ENCODE peak calls at places on chromosomes 16 and 17, in seven cellular contexts. L, M, C, I, K, R and Z are unnamed samples.

GRCh38 chr17:73323622-73324455 is 12.0 kb upstream of the CDC42EP4 start:
- DNase-seq in L (no peak), M (no peak), C (no peak), I (no peak), K (no peak), R (no peak), Z (no peak)

GRCh38 chr17:74024871-74025531 is 178.5 kb upstream of the RPL38 start:
- DNase-seq in L (no peak), M (no peak), C (no peak), I (no peak), K (no peak), R (no peak), Z (no peak)

GRCh38 chr16:21628772-21629171 is 23.6 kb downstream of the IGSF6 start:
- DNase-seq in L (no peak), M (no peak), C (no peak), I (no peak), K (no peak), R (no peak), Z (no peak)

GRCh38 chr16:67862623-67863583 is 9.9 kb upstream of the EDC4 start:
- DNase-seq in L (no peak), M (no peak), C (no peak), I (no peak), K (peak; percentile 37), R (no peak), Z (no peak)

GRCh38 chr16:19559242-19559910 is 3.9 kb downstream of the VPS35L start:
- DNase-seq in L (peak; percentile 44), M (no peak), C (peak; percentile 34), I (peak; percentile 2), K (no peak), R (peak; percentile 17), Z (no peak)

GRCh38 chr16:43294-43693 is 10.1 kb downstream of the POLR3K start:
- DNase-seq in L (no peak), M (no peak), C (no peak), I (no peak), K (no peak), R (no peak), Z (no peak)

GRCh38 chr17:20896153-20896649 is 146.6 kb downstream of the USP22 start:
- DNase-seq in L (no peak), M (peak; percentile 17), C (no peak), I (no peak), K (peak; percentile 38), R (peak; percentile 3), Z (no peak)

GRCh38 chr17:43905985-43906852 is 1.1 kb downstream of the MPP2 start:
- DNase-seq in L (no peak), M (no peak), C (no peak), I (no peak), K (peak; percentile 74), R (peak; percentile 83), Z (no peak)

GRCh38 chr17:307741-308507 is 44.7 kb downstream of the RPH3AL start:
- DNase-seq in L (no peak), M (no peak), C (no peak), I (no peak), K (no peak), R (no peak), Z (peak; percentile 14)

GRCh38 chr17:17841620-17842025 is 4.8 kb upstream of the SREBF1 start:
- DNase-seq in L (no peak), M (no peak), C (no peak), I (no peak), K (peak; percentile 57), R (no peak), Z (no peak)